ENCODE peak calls at places on chromosomes 13 and 19, in ten cellular contexts. X is PC-3, T is left ventricle myocardium inferior, H is ascending aorta, O is PC-9, Y is IMR-90, N is heart right ventricle, K is adrenal gland, L is gastrocnemius medialis, E is H1. U is an unnamed sample.
A peak's percentile ranks its signal among the peaks of the same experiment; 100 is the strongest.

GRCh38 chr13:111259058-111259457 is 61.4 kb upstream of the TEX29 start:
- DNase-seq in K (no peak), O (no peak), E (no peak), T (no peak), N (no peak), L (peak; percentile 58), X (no peak), Y (no peak), H (no peak), U (no peak)

GRCh38 chr19:55406869-55407624 is 541 bp downstream of the UBE2S start:
- DNase-seq in L (no peak), K (peak; percentile 37), T (peak; percentile 34), Y (no peak), X (no peak), H (no peak), O (no peak), E (no peak), N (no peak), U (no peak)

GRCh38 chr13:110574161-110574560 is 12.6 kb upstream of the RAB20 start:
- DNase-seq in L (no peak), T (no peak), H (no peak), O (no peak), K (no peak), N (no peak), Y (no peak), X (no peak), E (no peak), U (no peak)

GRCh38 chr19:42132030-42132628 is at the start of gene POU2F2:
- DNase-seq in Y (no peak), E (no peak), L (no peak), K (no peak), H (peak; percentile 40), N (peak; percentile 23), O (no peak), X (no peak), T (peak; percentile 39), U (no peak)

GRCh38 chr19:48695743-48696352 is at the start of gene FUT2:
- DNase-seq in Y (no peak), E (no peak), T (no peak), O (no peak), N (no peak), X (no peak), H (no peak), K (no peak), L (no peak), U (no peak)

GRCh38 chr19:19860756-19861390 is 4.8 kb upstream of the ZNF253 start:
- DNase-seq in N (peak; percentile 15), O (no peak), X (no peak), H (no peak), L (no peak), E (peak; percentile 93), K (no peak), Y (no peak), T (no peak), U (no peak)

GRCh38 chr13:83810136-83810535 is 72.1 kb downstream of the SLITRK1 start:
- DNase-seq in T (no peak), X (no peak), H (no peak), L (no peak), K (no peak), N (no peak), Y (no peak), E (no peak), O (no peak), U (no peak)

GRCh38 chr19:48842744-48843162 is 6.5 kb upstream of the HSD17B14 start:
- DNase-seq in E (no peak), O (peak; percentile 50), H (no peak), X (peak; percentile 64), T (no peak), Y (peak; percentile 48), N (peak; percentile 60), K (peak; percentile 44), L (no peak), U (no peak)

GRCh38 chr13:105904034-105904742 is 631.3 kb downstream of the EFNB2 start:
- DNase-seq in X (peak; percentile 66), L (no peak), E (no peak), N (no peak), O (peak; percentile 90), T (no peak), K (no peak), H (no peak), Y (no peak), U (no peak)

GRCh38 chr13:102033719-102034446 is 368.0 kb downstream of the FGF14 start:
- DNase-seq in Y (no peak), L (no peak), T (no peak), X (no peak), H (no peak), N (no peak), O (no peak), E (no peak), K (no peak), U (no peak)

GRCh38 chr13:45809810-45810394 is 41.7 kb downstream of the SIAH3 start:
- DNase-seq in T (no peak), N (no peak), H (no peak), K (no peak), Y (no peak), X (no peak), O (no peak), E (no peak), L (no peak), U (no peak)

GRCh38 chr19:41449079-41449864 is 6.3 kb downstream of the ERICH4 start:
- DNase-seq in Y (peak; percentile 61), L (peak; percentile 32), E (peak; percentile 66), H (no peak), K (peak; percentile 71), X (peak; percentile 57), T (peak; percentile 70), O (peak; percentile 41), N (peak; percentile 82), U (no peak)

GRCh38 chr19:49710372-49710951 is 19.5 kb downstream of the CPT1C start:
- DNase-seq in L (no peak), O (no peak), N (no peak), Y (peak; percentile 84), X (peak; percentile 72), T (no peak), K (no peak), E (no peak), H (no peak), U (no peak)

GRCh38 chr19:58033741-58034475 is at the start of gene ZSCAN1:
- DNase-seq in Y (peak; percentile 41), N (peak; percentile 93), K (peak; percentile 65), T (peak; percentile 90), E (peak; percentile 70), O (no peak), X (no peak), L (peak; percentile 8), H (no peak), U (no peak)

DNA sequence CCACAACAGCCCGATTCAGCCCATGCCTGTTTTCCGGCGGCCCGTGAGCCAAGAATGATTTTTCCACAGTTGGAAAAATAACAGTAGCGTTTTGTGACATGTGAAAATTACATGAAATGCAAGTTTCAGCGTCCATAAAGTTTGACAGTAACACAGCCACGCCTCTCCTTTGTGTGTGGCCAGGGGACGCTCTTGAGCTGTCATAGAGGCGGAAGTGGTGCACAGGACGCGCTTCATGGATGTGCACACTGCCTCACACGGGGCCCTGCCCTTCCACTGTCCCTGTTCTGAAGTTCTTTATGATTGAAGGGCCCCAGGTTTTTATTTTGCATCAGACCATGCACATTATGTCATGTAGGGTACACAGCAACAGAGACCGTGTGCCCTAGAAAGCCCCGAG is 12.4 kb upstream of the ELAVL1 start:
- DNase-seq in X (no peak), H (no peak), N (no peak), T (no peak), Y (no peak), L (no peak), E (no peak), O (no peak), K (no peak), U (no peak)
- TF ChIP-seq CTCF in X (no peak), H (no peak), N (no peak), T (no peak), Y (no peak), L (no peak), E (peak; percentile 63), O (no peak), K (no peak), U (no peak)

GRCh38 chr19:1860133-1860775 is 3.1 kb downstream of the KLF16 start:
- DNase-seq in Y (peak; percentile 81), K (no peak), N (peak; percentile 79), H (no peak), L (no peak), T (no peak), E (no peak), X (no peak), O (no peak), U (no peak)
- H3K4me1 ChIP-seq in Y (peaks cover 49% of the 10 kb centered on the region), K (peaks cover 46% of the 10 kb centered on the region), N (peaks cover 30% of the 10 kb centered on the region), H (peaks cover 16% of the 10 kb centered on the region), L (peaks cover 37% of the 10 kb centered on the region), T (peaks cover 85% of the 10 kb centered on the region), E (peaks cover 59% of the 10 kb centered on the region), X (peaks cover 17% of the 10 kb centered on the region), O (peaks cover 17% of the 10 kb centered on the region), U (peaks cover 83% of the 10 kb centered on the region)

GRCh38 chr13:32262165-32262564 is 53.0 kb downstream of the ZAR1L start:
- DNase-seq in O (no peak), E (no peak), X (no peak), H (no peak), N (no peak), T (no peak), L (no peak), K (no peak), Y (peak; percentile 39), U (no peak)

GRCh38 chr13:32264407-32264806 is 50.8 kb downstream of the ZAR1L start:
- DNase-seq in T (peak; percentile 79), O (no peak), E (no peak), H (no peak), X (peak; percentile 30), Y (peak; percentile 55), N (peak; percentile 91), K (peak; percentile 41), L (no peak), U (no peak)

GRCh38 chr13:32262619-32263018 is 52.5 kb downstream of the ZAR1L start:
- DNase-seq in E (no peak), O (no peak), Y (no peak), L (no peak), N (no peak), H (no peak), T (no peak), X (no peak), K (no peak), U (no peak)

GRCh38 chr13:32259116-32259515 is 56.0 kb downstream of the ZAR1L start:
- DNase-seq in L (no peak), T (no peak), N (no peak), E (no peak), H (no peak), X (no peak), O (no peak), K (no peak), Y (no peak), U (no peak)

GRCh38 chr13:32261567-32261966 is 53.6 kb downstream of the ZAR1L start:
- DNase-seq in N (peak; percentile 91), K (peak; percentile 54), X (peak; percentile 57), L (peak; percentile 56), O (no peak), H (peak; percentile 43), E (no peak), T (peak; percentile 69), Y (peak; percentile 92), U (no peak)
- H3K27ac ChIP-seq in N (peak overlapping the region; percentile 69), K (no peak overlapping the region), X (no peak overlapping the region), L (peak overlapping the region; percentile 67), O (no peak overlapping the region), H (peak overlapping the region; percentile 69), E (no peak overlapping the region), T (peak overlapping the region; percentile 83), Y (peak overlapping the region; percentile 48), U (peak overlapping the region; percentile 58)

DNA sequence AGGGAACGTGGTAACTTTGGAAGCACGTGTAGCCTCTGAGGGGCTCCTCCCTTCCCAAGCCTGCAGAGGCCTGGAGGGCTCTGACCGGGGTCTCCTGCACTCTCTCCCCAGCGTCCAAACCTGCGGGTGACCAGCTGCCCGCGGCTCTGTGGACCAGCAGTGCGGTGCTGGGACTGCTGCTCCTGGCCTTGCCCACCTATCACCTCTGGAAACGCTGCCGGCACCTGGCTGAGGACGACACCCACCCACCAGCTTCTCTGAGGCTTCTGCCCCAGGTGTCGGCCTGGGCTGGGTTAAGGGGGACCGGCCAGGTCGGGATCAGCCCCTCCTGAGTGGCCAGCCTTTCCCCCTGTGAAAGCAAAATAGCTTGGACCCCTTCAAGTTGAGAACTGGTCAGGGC is 2.7 kb upstream of the TPGS1 start:
- DNase-seq in O (no peak), T (no peak), L (no peak), X (no peak), E (no peak), N (no peak), K (no peak), H (no peak), Y (no peak), U (no peak)
- TF ChIP-seq CTCF in O (no peak), T (no peak), L (no peak), X (no peak), E (no peak), N (no peak), K (no peak), H (no peak), Y (no peak), U (no peak)